ENCODE peak calls at places on chromosomes 3 and 15, in eight cellular contexts. One of them, this sample, is unnamed.

GRCh38 chr15:99475754-99476412 is 89.9 kb upstream of the MEF2A start:
- DNase-seq in stimulated activated CD8-positive, alpha-beta memory T cell treated with anti-CD3 and anti-CD28 coated beads, Interleukin-7, amount 100 ng/mL, for 1 hour: no peak
- DNase-seq in NCI-H446 treated with DMSO at 0.1 percent for 48 hours: no peak
- DNase-seq in AG04450: no peak
- DNase-seq in head of caudate nucleus: no peak
- DNase-seq in T-helper 17 cell: no peak
- DNase-seq in anterior cingulate cortex: no peak
- DNase-seq in ACHN: no peak
- DNase-seq in this sample: no peak

GRCh38 chr3:45528429-45528828 is 66.1 kb upstream of the LIMD1 start:
- DNase-seq in AG04450: no peak
- DNase-seq in stimulated activated CD8-positive, alpha-beta memory T cell treated with anti-CD3 and anti-CD28 coated beads, Interleukin-7, amount 100 ng/mL, for 1 hour: no peak
- DNase-seq in NCI-H446 treated with DMSO at 0.1 percent for 48 hours: no peak
- DNase-seq in head of caudate nucleus: no peak
- DNase-seq in anterior cingulate cortex: no peak
- DNase-seq in T-helper 17 cell: no peak
- DNase-seq in ACHN: no peak
- DNase-seq in this sample: no peak

GRCh38 chr3:158260392-158260791 is 150.5 kb downstream of the RSRC1 start:
- DNase-seq in ACHN: no peak
- DNase-seq in head of caudate nucleus: no peak
- DNase-seq in stimulated activated CD8-positive, alpha-beta memory T cell treated with anti-CD3 and anti-CD28 coated beads, Interleukin-7, amount 100 ng/mL, for 1 hour: no peak
- DNase-seq in AG04450: no peak
- DNase-seq in anterior cingulate cortex: no peak
- DNase-seq in NCI-H446 treated with DMSO at 0.1 percent for 48 hours: no peak
- DNase-seq in T-helper 17 cell: no peak
- DNase-seq in this sample: peak

GRCh38 chr15:69848551-69849231 is 249.0 kb downstream of the TLE3 start:
- DNase-seq in anterior cingulate cortex: no peak
- DNase-seq in NCI-H446 treated with DMSO at 0.1 percent for 48 hours: no peak
- DNase-seq in ACHN: no peak
- DNase-seq in T-helper 17 cell: no peak
- DNase-seq in AG04450: no peak
- DNase-seq in stimulated activated CD8-positive, alpha-beta memory T cell treated with anti-CD3 and anti-CD28 coated beads, Interleukin-7, amount 100 ng/mL, for 1 hour: no peak
- DNase-seq in head of caudate nucleus: no peak
- DNase-seq in this sample: no peak

GRCh38 chr3:157129782-157130137 is 30.2 kb downstream of the CCNL1 start:
- DNase-seq in head of caudate nucleus: peak
- DNase-seq in stimulated activated CD8-positive, alpha-beta memory T cell treated with anti-CD3 and anti-CD28 coated beads, Interleukin-7, amount 100 ng/mL, for 1 hour: no peak
- DNase-seq in ACHN: no peak
- DNase-seq in AG04450: no peak
- DNase-seq in NCI-H446 treated with DMSO at 0.1 percent for 48 hours: no peak
- DNase-seq in T-helper 17 cell: no peak
- DNase-seq in anterior cingulate cortex: no peak
- DNase-seq in this sample: no peak

GRCh38 chr3:27714692-27715453 is 7.2 kb downstream of the EOMES start:
- DNase-seq in T-helper 17 cell: no peak
- DNase-seq in head of caudate nucleus: no peak
- DNase-seq in NCI-H446 treated with DMSO at 0.1 percent for 48 hours: no peak
- DNase-seq in stimulated activated CD8-positive, alpha-beta memory T cell treated with anti-CD3 and anti-CD28 coated beads, Interleukin-7, amount 100 ng/mL, for 1 hour: no peak
- DNase-seq in AG04450: no peak
- DNase-seq in ACHN: no peak
- DNase-seq in anterior cingulate cortex: no peak
- DNase-seq in this sample: no peak

GRCh38 chr15:63244976-63245645 is 32.3 kb upstream of the APH1B start:
- DNase-seq in ACHN: no peak
- DNase-seq in NCI-H446 treated with DMSO at 0.1 percent for 48 hours: no peak
- DNase-seq in head of caudate nucleus: no peak
- DNase-seq in anterior cingulate cortex: no peak
- DNase-seq in AG04450: no peak
- DNase-seq in stimulated activated CD8-positive, alpha-beta memory T cell treated with anti-CD3 and anti-CD28 coated beads, Interleukin-7, amount 100 ng/mL, for 1 hour: no peak
- DNase-seq in T-helper 17 cell: no peak
- DNase-seq in this sample: no peak

GRCh38 chr3:137692803-137693431 is 71.2 kb upstream of the SOX14 start:
- DNase-seq in NCI-H446 treated with DMSO at 0.1 percent for 48 hours: peak
- DNase-seq in head of caudate nucleus: no peak
- DNase-seq in stimulated activated CD8-positive, alpha-beta memory T cell treated with anti-CD3 and anti-CD28 coated beads, Interleukin-7, amount 100 ng/mL, for 1 hour: no peak
- DNase-seq in T-helper 17 cell: no peak
- DNase-seq in AG04450: no peak
- DNase-seq in anterior cingulate cortex: no peak
- DNase-seq in ACHN: peak
- DNase-seq in this sample: no peak

GRCh38 chr15:71592186-71592585 is 218.2 kb upstream of the NR2E3 start:
- DNase-seq in head of caudate nucleus: no peak
- DNase-seq in T-helper 17 cell: no peak
- DNase-seq in ACHN: no peak
- DNase-seq in AG04450: no peak
- DNase-seq in NCI-H446 treated with DMSO at 0.1 percent for 48 hours: no peak
- DNase-seq in anterior cingulate cortex: no peak
- DNase-seq in stimulated activated CD8-positive, alpha-beta memory T cell treated with anti-CD3 and anti-CD28 coated beads, Interleukin-7, amount 100 ng/mL, for 1 hour: no peak
- DNase-seq in this sample: no peak

GRCh38 chr3:154122096-154122911 is 1.1 kb downstream of the ARHGEF26 start:
- DNase-seq in stimulated activated CD8-positive, alpha-beta memory T cell treated with anti-CD3 and anti-CD28 coated beads, Interleukin-7, amount 100 ng/mL, for 1 hour: no peak
- DNase-seq in ACHN: no peak
- DNase-seq in T-helper 17 cell: no peak
- DNase-seq in NCI-H446 treated with DMSO at 0.1 percent for 48 hours: no peak
- DNase-seq in head of caudate nucleus: no peak
- DNase-seq in AG04450: no peak
- DNase-seq in anterior cingulate cortex: no peak
- DNase-seq in this sample: no peak

GRCh38 chr3:131233900-131234667 is 147.5 kb upstream of the NUDT16 start:
- DNase-seq in NCI-H446 treated with DMSO at 0.1 percent for 48 hours: no peak
- DNase-seq in head of caudate nucleus: no peak
- DNase-seq in anterior cingulate cortex: no peak
- DNase-seq in AG04450: no peak
- DNase-seq in stimulated activated CD8-positive, alpha-beta memory T cell treated with anti-CD3 and anti-CD28 coated beads, Interleukin-7, amount 100 ng/mL, for 1 hour: no peak
- DNase-seq in ACHN: no peak
- DNase-seq in T-helper 17 cell: no peak
- DNase-seq in this sample: no peak

GRCh38 chr3:65350786-65351476 is 663.1 kb upstream of the ADAMTS9 start:
- DNase-seq in stimulated activated CD8-positive, alpha-beta memory T cell treated with anti-CD3 and anti-CD28 coated beads, Interleukin-7, amount 100 ng/mL, for 1 hour: no peak
- DNase-seq in ACHN: no peak
- DNase-seq in NCI-H446 treated with DMSO at 0.1 percent for 48 hours: no peak
- DNase-seq in AG04450: no peak
- DNase-seq in T-helper 17 cell: no peak
- DNase-seq in head of caudate nucleus: no peak
- DNase-seq in anterior cingulate cortex: no peak
- DNase-seq in this sample: no peak

GRCh38 chr3:161560006-161560637 is 63.5 kb downstream of the OTOL1 start:
- DNase-seq in head of caudate nucleus: peak
- DNase-seq in T-helper 17 cell: no peak
- DNase-seq in NCI-H446 treated with DMSO at 0.1 percent for 48 hours: peak
- DNase-seq in anterior cingulate cortex: no peak
- DNase-seq in ACHN: peak
- DNase-seq in stimulated activated CD8-positive, alpha-beta memory T cell treated with anti-CD3 and anti-CD28 coated beads, Interleukin-7, amount 100 ng/mL, for 1 hour: no peak
- DNase-seq in AG04450: no peak
- DNase-seq in this sample: peak

GRCh38 chr3:61979645-61980430 is 393.5 kb downstream of the FEZF2 start:
- DNase-seq in T-helper 17 cell: no peak
- DNase-seq in stimulated activated CD8-positive, alpha-beta memory T cell treated with anti-CD3 and anti-CD28 coated beads, Interleukin-7, amount 100 ng/mL, for 1 hour: no peak
- DNase-seq in NCI-H446 treated with DMSO at 0.1 percent for 48 hours: no peak
- DNase-seq in AG04450: no peak
- DNase-seq in head of caudate nucleus: no peak
- DNase-seq in ACHN: peak
- DNase-seq in anterior cingulate cortex: no peak
- DNase-seq in this sample: no peak

GRCh38 chr3:21750831-21751391 is at the start of gene ZNF385D:
- DNase-seq in anterior cingulate cortex: no peak
- DNase-seq in AG04450: no peak
- DNase-seq in stimulated activated CD8-positive, alpha-beta memory T cell treated with anti-CD3 and anti-CD28 coated beads, Interleukin-7, amount 100 ng/mL, for 1 hour: no peak
- DNase-seq in head of caudate nucleus: peak
- DNase-seq in ACHN: peak
- DNase-seq in T-helper 17 cell: no peak
- DNase-seq in NCI-H446 treated with DMSO at 0.1 percent for 48 hours: peak
- DNase-seq in this sample: no peak

GRCh38 chr3:16305121-16305541 is 40.1 kb downstream of the OXNAD1 start:
- DNase-seq in head of caudate nucleus: no peak
- DNase-seq in T-helper 17 cell: peak
- DNase-seq in ACHN: no peak
- DNase-seq in anterior cingulate cortex: no peak
- DNase-seq in AG04450: no peak
- DNase-seq in NCI-H446 treated with DMSO at 0.1 percent for 48 hours: no peak
- DNase-seq in stimulated activated CD8-positive, alpha-beta memory T cell treated with anti-CD3 and anti-CD28 coated beads, Interleukin-7, amount 100 ng/mL, for 1 hour: no peak
- DNase-seq in this sample: peak

GRCh38 chr3:148729656-148730055 is 32.0 kb downstream of the AGTR1 start:
- DNase-seq in ACHN: no peak
- DNase-seq in AG04450: no peak
- DNase-seq in head of caudate nucleus: no peak
- DNase-seq in stimulated activated CD8-positive, alpha-beta memory T cell treated with anti-CD3 and anti-CD28 coated beads, Interleukin-7, amount 100 ng/mL, for 1 hour: no peak
- DNase-seq in NCI-H446 treated with DMSO at 0.1 percent for 48 hours: no peak
- DNase-seq in anterior cingulate cortex: no peak
- DNase-seq in T-helper 17 cell: no peak
- DNase-seq in this sample: no peak

GRCh38 chr15:69973102-69973714 is 124.5 kb downstream of the TLE3 start:
- DNase-seq in stimulated activated CD8-positive, alpha-beta memory T cell treated with anti-CD3 and anti-CD28 coated beads, Interleukin-7, amount 100 ng/mL, for 1 hour: no peak
- DNase-seq in ACHN: peak
- DNase-seq in NCI-H446 treated with DMSO at 0.1 percent for 48 hours: no peak
- DNase-seq in anterior cingulate cortex: no peak
- DNase-seq in T-helper 17 cell: no peak
- DNase-seq in head of caudate nucleus: no peak
- DNase-seq in AG04450: no peak
- DNase-seq in this sample: no peak

GRCh38 chr15:32919749-32920414 is 202.1 kb downstream of the GREM1 start:
- DNase-seq in stimulated activated CD8-positive, alpha-beta memory T cell treated with anti-CD3 and anti-CD28 coated beads, Interleukin-7, amount 100 ng/mL, for 1 hour: no peak
- DNase-seq in head of caudate nucleus: no peak
- DNase-seq in T-helper 17 cell: no peak
- DNase-seq in ACHN: peak
- DNase-seq in anterior cingulate cortex: no peak
- DNase-seq in AG04450: peak
- DNase-seq in NCI-H446 treated with DMSO at 0.1 percent for 48 hours: no peak
- DNase-seq in this sample: no peak